ENCODE peak calls at places on chromosomes 6 and 20, in nine cellular contexts. D, O, J, C, F, L, H, V and X are unnamed samples.

GRCh38 chr6:136123464-136123863 is 126.6 kb downstream of the MTFR2 start:
- DNase-seq in D (peak; percentile 34), O (no peak), J (peak; percentile 79), C (peak; percentile 53), F (no peak), L (no peak), H (no peak), V (no peak), X (peak; percentile 40)

GRCh38 chr20:47144463-47144862 is 212.0 kb downstream of the ZMYND8 start:
- DNase-seq in D (no peak), O (no peak), J (no peak), C (no peak), F (no peak), L (no peak), H (no peak), V (no peak), X (no peak)

GRCh38 chr20:21719592-21720214 is 14.2 kb downstream of the PAX1 start:
- DNase-seq in D (peak; percentile 52), O (peak; percentile 60), J (peak; percentile 23), C (peak; percentile 82), F (no peak), L (no peak), H (peak; percentile 60), V (peak; percentile 78), X (peak; percentile 62)

GRCh38 chr6:1729133-1729751 is 119.5 kb downstream of the FOXC1 start:
- DNase-seq in D (no peak), O (no peak), J (no peak), C (no peak), F (no peak), L (no peak), H (no peak), V (no peak), X (no peak)

GRCh38 chr6:150250826-150251225 is 108.0 kb downstream of the PPP1R14C start:
- DNase-seq in D (peak; percentile 89), O (no peak), J (peak; percentile 80), C (peak; percentile 62), F (no peak), L (no peak), H (no peak), V (no peak), X (peak; percentile 89)

GRCh38 chr6:66865771-66866170 is 1158.7 kb upstream of the EYS start:
- DNase-seq in D (no peak), O (no peak), J (no peak), C (peak; percentile 61), F (no peak), L (no peak), H (no peak), V (no peak), X (no peak)

GRCh38 chr20:34065260-34065659 is 46.8 kb downstream of the EIF2S2 start:
- DNase-seq in D (peak; percentile 64), O (no peak), J (peak; percentile 89), C (peak; percentile 55), F (no peak), L (no peak), H (no peak), V (no peak), X (peak; percentile 63)

GRCh38 chr20:33602826-33603590 is 59.1 kb upstream of the C20orf144 start:
- DNase-seq in D (no peak), O (no peak), J (no peak), C (peak; percentile 36), F (no peak), L (no peak), H (peak; percentile 52), V (peak; percentile 14), X (no peak)

GRCh38 chr6:164085552-164086325 is 671.2 kb downstream of the QKI start:
- DNase-seq in D (peak; percentile 91), O (peak; percentile 75), J (no peak), C (peak; percentile 68), F (no peak), L (peak; percentile 93), H (no peak), V (no peak), X (peak; percentile 57)

GRCh38 chr20:1388706-1389483 is 4.0 kb downstream of the FKBP1A start:
- DNase-seq in D (no peak), O (no peak), J (no peak), C (no peak), F (no peak), L (no peak), H (no peak), V (no peak), X (no peak)